ENCODE peak calls at places on chromosomes 4 and X, in five cellular contexts. M, E, U, R and K are unnamed samples.

GRCh38 chrX:24396236-24396929 is 35.9 kb downstream of the SUPT20HL1 start:
- DNase-seq in M (no peak), E (no peak), U (no peak), R (peak), K (no peak)

GRCh38 chrX:141760761-141761160 is 62.2 kb upstream of the SPANXD start:
- DNase-seq in M (no peak), E (no peak), U (no peak), R (peak), K (no peak)

GRCh38 chrX:12548746-12549145 is 242.5 kb upstream of the PRPS2 start:
- DNase-seq in M (no peak), E (no peak), U (no peak), R (peak), K (peak)

GRCh38 chr4:15005474-15006115 is 3.3 kb downstream of the CPEB2 start:
- DNase-seq in M (no peak), E (no peak), U (no peak), R (no peak), K (no peak)

GRCh38 chrX:130507015-130507414 is 105.2 kb downstream of the RBMX2 start:
- DNase-seq in M (no peak), E (no peak), U (no peak), R (no peak), K (no peak)

GRCh38 chr4:174983128-174983750 is 65.1 kb downstream of the ADAM29 start:
- DNase-seq in M (no peak), E (no peak), U (no peak), R (no peak), K (no peak)

GRCh38 chrX:3577551-3577950 is 135.9 kb downstream of the PRKX start:
- DNase-seq in M (no peak), E (no peak), U (no peak), R (no peak), K (no peak)

GRCh38 chr4:6715704-6716017 is 313 bp upstream of the BLOC1S4 start:
- DNase-seq in M (no peak), E (no peak), U (no peak), R (no peak), K (no peak)

GRCh38 chrX:53794181-53794580 is 107.7 kb upstream of the HUWE1 start:
- DNase-seq in M (no peak), E (no peak), U (no peak), R (no peak), K (no peak)

GRCh38 chr4:42655248-42655647 is 1.7 kb downstream of the ATP8A1 start:
- DNase-seq in M (no peak), E (no peak), U (no peak), R (no peak), K (no peak)

GRCh38 chr4:7328913-7329638 is 105.7 kb downstream of the PSAPL1 start:
- DNase-seq in M (no peak), E (peak), U (no peak), R (peak), K (no peak)

GRCh38 chrX:80876877-80877276 is 67.2 kb upstream of the BRWD3 start:
- DNase-seq in M (no peak), E (no peak), U (no peak), R (no peak), K (no peak)

GRCh38 chr4:41887821-41888699 is 47.2 kb upstream of the TMEM33 start:
- DNase-seq in M (no peak), E (no peak), U (peak), R (peak), K (peak)